ENCODE peak calls at places on chromosomes 1 and 21, in four cellular contexts. L, G, W and N are unnamed samples.

GRCh38 chr1:112046630-112047029 is 57.2 kb upstream of the KCND3 start:
- DNase-seq in L (no peak), G (no peak), W (no peak), N (no peak)

GRCh38 chr1:107877749-107878148 is 87.2 kb downstream of the VAV3 start:
- DNase-seq in L (no peak), G (no peak), W (no peak), N (no peak)

GRCh38 chr1:81679972-81680371 is 120.8 kb upstream of the ADGRL2 start:
- DNase-seq in L (no peak), G (peak; percentile 45), W (no peak), N (no peak)

GRCh38 chr21:33975548-33976081 is 60.0 kb upstream of the ATP5PO start:
- DNase-seq in L (no peak), G (peak; percentile 43), W (no peak), N (no peak)

GRCh38 chr1:91797164-91797563 is 88.8 kb downstream of the TGFBR3 start:
- DNase-seq in L (no peak), G (no peak), W (no peak), N (no peak)

GRCh38 chr1:111739984-111740765 is 980 bp upstream of the INKA2 start:
- DNase-seq in L (peak; percentile 82), G (peak; percentile 52), W (peak; percentile 70), N (peak; percentile 56)

GRCh38 chr1:108199231-108199657 is 899 bp downstream of the SLC25A24 start:
- DNase-seq in L (no peak), G (peak; percentile 23), W (no peak), N (no peak)

GRCh38 chr1:11053758-11054137 is 6.1 kb downstream of the SRM start:
- DNase-seq in L (no peak), G (peak; percentile 25), W (no peak), N (no peak)

GRCh38 chr1:152109231-152109997 is 5.8 kb downstream of the TCHH start:
- DNase-seq in L (no peak), G (peak; percentile 6), W (no peak), N (no peak)

GRCh38 chr1:91591175-91591968 is 90.7 kb downstream of the CDC7 start:
- DNase-seq in L (no peak), G (no peak), W (no peak), N (no peak)

GRCh38 chr1:93349231-93350135 is 3.8 kb downstream of the DR1 start:
- DNase-seq in L (no peak), G (no peak), W (no peak), N (no peak)

GRCh38 chr1:157994704-157995540 is 1.5 kb downstream of the KIRREL1 start:
- DNase-seq in L (no peak), G (peak; percentile 40), W (no peak), N (no peak)
- H3K4me1 ChIP-seq in L (peaks cover 18% of the 10 kb centered on the region), G (peaks cover 16% of the 10 kb centered on the region), W (peaks cover 2% of the 10 kb centered on the region), N (no peaks in the 10 kb centered on the region)

GRCh38 chr1:207830788-207831187 is 78.9 kb downstream of the CD46 start:
- DNase-seq in L (peak; percentile 61), G (no peak), W (no peak), N (no peak)

GRCh38 chr1:207833956-207834660 is 76.8 kb downstream of the CD34 start:
- DNase-seq in L (no peak), G (no peak), W (no peak), N (no peak)

GRCh38 chr1:207833381-207833780 is 77.5 kb downstream of the CD34 start:
- DNase-seq in L (no peak), G (no peak), W (no peak), N (no peak)

GRCh38 chr1:207831517-207832327 is 79.2 kb downstream of the CD34 start:
- DNase-seq in L (no peak), G (peak; percentile 75), W (no peak), N (no peak)

GRCh38 chr1:207832796-207833195 is 78.1 kb downstream of the CD34 start:
- DNase-seq in L (no peak), G (no peak), W (no peak), N (no peak)
- H3K4me1 ChIP-seq in L (peaks cover 63% of the 10 kb centered on the region), G (peaks cover 3% of the 10 kb centered on the region), W (peaks cover 10% of the 10 kb centered on the region), N (peaks cover 12% of the 10 kb centered on the region)

GRCh38 chr1:87208116-87208515 is 120.6 kb upstream of the LMO4 start:
- DNase-seq in L (no peak), G (no peak), W (no peak), N (no peak)
- H3K4me1 ChIP-seq in L (peaks cover 9% of the 10 kb centered on the region), G (no peaks in the 10 kb centered on the region), W (no peaks in the 10 kb centered on the region), N (no peaks in the 10 kb centered on the region)

DNA sequence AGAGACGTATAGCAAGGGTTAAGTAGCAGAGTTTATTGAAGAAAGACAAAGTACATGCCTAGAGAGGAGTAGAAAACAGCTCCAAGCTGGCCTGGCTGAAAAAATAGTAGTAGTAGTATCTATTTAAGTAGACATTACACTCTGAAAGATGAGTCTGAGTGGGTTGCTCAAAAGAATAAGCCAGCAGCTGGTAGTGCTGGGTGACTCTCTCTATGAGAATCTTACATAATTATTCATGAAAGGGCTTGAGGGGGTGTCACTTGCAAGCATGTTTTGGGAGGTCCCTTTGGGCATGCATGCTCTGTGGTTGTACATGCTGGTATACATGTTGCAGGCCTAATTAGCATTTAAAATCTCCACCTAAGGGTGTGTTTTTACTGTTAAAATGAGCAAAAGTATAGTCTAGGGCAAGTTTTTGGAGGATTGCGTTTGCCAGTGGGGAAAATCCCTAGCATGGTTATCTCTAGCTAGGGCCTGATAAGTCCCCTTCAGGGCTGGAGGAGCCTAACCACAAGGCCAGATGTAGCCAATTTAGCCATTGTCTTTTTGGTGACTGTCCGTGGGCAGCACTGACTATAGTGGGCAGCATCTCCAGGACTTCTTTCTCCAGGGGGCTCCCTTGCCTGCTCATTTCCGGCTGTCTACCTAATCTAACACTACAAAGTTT is 11.1 kb upstream of the FCGR2A start:
- DNase-seq in L (no peak), G (no peak), W (no peak), N (no peak)
- H3K4me1 ChIP-seq in L (peaks cover 2% of the 10 kb centered on the region), G (no peaks in the 10 kb centered on the region), W (no peaks in the 10 kb centered on the region), N (no peaks in the 10 kb centered on the region)

DNA sequence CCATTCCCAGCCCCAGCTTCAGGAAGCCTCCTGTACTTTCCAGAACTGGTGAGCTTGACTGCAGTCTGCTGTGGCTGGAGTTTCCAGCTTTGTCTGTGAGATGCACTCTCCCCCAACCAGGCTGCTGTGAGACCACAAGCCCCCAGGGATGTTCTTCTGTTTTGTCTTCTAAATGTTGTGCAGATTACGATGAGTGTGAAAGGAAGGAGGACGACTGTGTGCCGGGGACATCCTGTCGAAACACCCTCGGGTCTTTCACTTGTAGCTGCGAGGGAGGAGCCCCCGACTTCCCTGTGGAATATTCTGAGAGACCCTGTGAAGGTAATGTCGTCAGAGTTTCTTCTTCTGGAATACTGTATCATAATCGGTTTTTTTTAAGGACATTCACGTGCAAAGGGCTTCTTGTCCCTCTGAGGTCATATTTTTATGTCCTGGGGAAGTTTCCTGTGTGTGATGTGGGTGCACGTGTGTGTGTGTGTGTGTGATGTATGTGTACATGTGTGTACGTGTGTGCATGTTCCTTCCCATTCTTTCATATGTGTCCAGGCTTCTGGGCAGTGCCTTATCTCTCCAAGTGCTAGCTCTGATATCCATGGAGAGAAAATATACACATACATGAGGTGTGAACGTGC is 49.9 kb downstream of the UMODL1 start:
- DNase-seq in L (no peak), G (no peak), W (no peak), N (no peak)
- H3K4me1 ChIP-seq in L (peaks cover 6% of the 10 kb centered on the region), G (peaks cover 13% of the 10 kb centered on the region), W (peaks cover 6% of the 10 kb centered on the region), N (peaks cover 5% of the 10 kb centered on the region)

DNA sequence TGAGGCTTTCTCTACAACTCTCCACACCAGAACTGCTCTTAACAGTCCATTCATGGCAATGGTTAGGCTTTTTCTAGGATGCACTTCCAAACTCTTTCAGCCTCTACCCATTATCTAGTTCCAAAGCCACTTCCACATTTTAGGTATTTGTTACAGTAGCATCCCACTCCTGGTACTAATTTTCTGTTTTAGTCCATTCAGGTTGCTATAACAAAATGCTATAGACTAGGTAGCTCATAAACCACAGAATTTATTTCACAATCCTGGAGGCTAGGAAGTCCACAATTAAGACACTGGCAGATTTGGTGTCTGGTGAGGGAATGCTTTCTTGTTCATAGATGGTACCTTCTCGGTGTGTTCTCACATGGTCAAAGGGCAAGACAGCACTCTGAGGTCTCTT is 17.3 kb upstream of the EPS8L3 start:
- DNase-seq in L (no peak), G (no peak), W (no peak), N (no peak)
- H3K4me1 ChIP-seq in L (peaks cover 15% of the 10 kb centered on the region), G (peaks cover 20% of the 10 kb centered on the region), W (peaks cover 13% of the 10 kb centered on the region), N (peaks cover 10% of the 10 kb centered on the region)

GRCh38 chr1:184395370-184395769 is 8.5 kb downstream of the C1orf21 start:
- DNase-seq in L (no peak), G (no peak), W (no peak), N (no peak)

GRCh38 chr1:184392779-184393522 is 6.1 kb downstream of the C1orf21 start:
- DNase-seq in L (no peak), G (no peak), W (no peak), N (no peak)

GRCh38 chr1:184396081-184396480 is 9.3 kb downstream of the C1orf21 start:
- DNase-seq in L (no peak), G (no peak), W (no peak), N (no peak)

GRCh38 chr1:184390889-184391288 is 4.1 kb downstream of the C1orf21 start:
- DNase-seq in L (no peak), G (no peak), W (no peak), N (no peak)

GRCh38 chr1:184393924-184394323 is 7.1 kb downstream of the C1orf21 start:
- DNase-seq in L (no peak), G (peak; percentile 35), W (no peak), N (no peak)
- H3K4me1 ChIP-seq in L (peaks cover 24% of the 10 kb centered on the region), G (peaks cover 2% of the 10 kb centered on the region), W (peaks cover 6% of the 10 kb centered on the region), N (peaks cover 3% of the 10 kb centered on the region)

DNA sequence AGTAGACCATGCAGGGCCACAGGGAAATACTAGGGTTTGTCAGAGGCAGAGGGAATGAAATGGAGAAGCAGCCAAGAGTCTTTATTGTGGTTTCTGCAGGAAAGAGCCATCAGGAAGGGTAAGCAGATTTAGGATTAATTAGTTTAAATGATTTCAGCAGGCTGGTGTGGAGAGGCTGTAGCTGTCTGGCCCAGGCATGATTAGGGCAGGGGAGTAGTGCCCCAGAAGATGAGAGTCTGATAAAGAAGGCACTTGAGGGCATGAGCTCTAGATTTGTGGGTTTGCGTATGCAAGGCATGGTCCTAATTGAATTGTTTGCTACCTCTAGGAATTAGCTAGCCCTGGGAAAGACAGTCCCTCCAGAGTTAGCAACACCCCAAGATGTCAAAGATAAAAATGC is 484.6 kb upstream of the PLXNA2 start:
- DNase-seq in L (no peak), G (no peak), W (no peak), N (no peak)
- H3K4me1 ChIP-seq in L (no peaks in the 10 kb centered on the region), G (no peaks in the 10 kb centered on the region), W (peaks cover 3% of the 10 kb centered on the region), N (no peaks in the 10 kb centered on the region)

GRCh38 chr1:57485643-57486042 is 61.8 kb upstream of the DAB1 start:
- DNase-seq in L (no peak), G (peak; percentile 76), W (no peak), N (no peak)
- H3K4me1 ChIP-seq in L (no peaks in the 10 kb centered on the region), G (peaks cover 19% of the 10 kb centered on the region), W (no peaks in the 10 kb centered on the region), N (no peaks in the 10 kb centered on the region)

DNA sequence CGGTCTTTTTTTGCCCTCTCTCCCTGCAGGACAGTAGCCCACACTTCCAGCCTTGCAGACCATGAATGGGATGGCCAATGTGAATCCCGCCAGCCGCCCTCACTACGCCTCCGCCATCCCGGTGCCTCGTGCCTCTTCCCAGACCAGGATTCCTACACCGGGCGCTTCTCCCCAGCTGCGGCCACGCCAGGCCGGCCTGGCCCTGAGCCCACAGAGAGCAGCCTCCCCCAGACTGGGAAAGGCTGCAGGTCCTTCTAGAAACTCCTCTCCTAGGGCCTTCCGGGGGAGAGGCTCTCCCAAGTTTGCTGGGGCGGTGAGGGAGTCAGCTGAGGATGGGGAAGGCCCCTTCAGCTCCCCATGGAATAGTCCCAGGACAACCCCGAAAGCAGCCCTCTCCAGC is 83.9 kb downstream of the NAV1 start:
- DNase-seq in L (no peak), G (no peak), W (no peak), N (no peak)
- H3K4me1 ChIP-seq in L (peaks cover 18% of the 10 kb centered on the region), G (peaks cover 16% of the 10 kb centered on the region), W (no peaks in the 10 kb centered on the region), N (no peaks in the 10 kb centered on the region)